ENCODE peak calls at places on chromosomes 16 and 17, in five cellular contexts. Y is IMR-90, G is H9, J is H1, O is mesendoderm. M is an unnamed sample.

GRCh38 chr16:69772560-69773254 is 10.6 kb downstream of the WWP2 start:
- DNase-seq in Y (no peak), G (no peak), J (no peak), O (peak), M (no peak)

GRCh38 chr17:12116143-12116542 is 95.5 kb downstream of the MAP2K4 start:
- DNase-seq in Y (peak), G (no peak), J (no peak), O (no peak), M (no peak)

GRCh38 chr17:20095366-20096080 is 86.4 kb downstream of the SPECC1 start:
- DNase-seq in Y (peak), G (peak), J (no peak), O (peak), M (peak)

GRCh38 chr17:76382803-76383644 is 1.4 kb upstream of the SPHK1 start:
- DNase-seq in Y (peak), G (peak), J (peak), O (peak), M (peak)

GRCh38 chr16:1770328-1771071 is 843 bp downstream of the NME3 start:
- DNase-seq in Y (peak), G (peak), J (peak), O (peak), M (peak)

GRCh38 chr17:29593546-29594440 is 861 bp downstream of the ANKRD13B start:
- DNase-seq in Y (peak), G (peak), J (peak), O (peak), M (no peak)

GRCh38 chr17:35242158-35242804 is 591 bp upstream of the SLFN5 start:
- DNase-seq in Y (peak), G (peak), J (peak), O (peak), M (peak)

GRCh38 chr16:7140899-7141298 is 191.7 kb upstream of the RBFOX1 start:
- DNase-seq in Y (no peak), G (no peak), J (no peak), O (peak), M (no peak)

GRCh38 chr17:21233581-21234337 is 19.5 kb downstream of the NATD1 start:
- DNase-seq in Y (no peak), G (no peak), J (no peak), O (no peak), M (no peak)

GRCh38 chr17:1709971-1710806 is at the start of gene TLCD2:
- DNase-seq in Y (peak), G (peak), J (peak), O (peak), M (no peak)

GRCh38 chr17:20852541-20853370 is 190.1 kb downstream of the USP22 start:
- DNase-seq in Y (no peak), G (peak), J (peak), O (peak), M (peak)

GRCh38 chr16:60648260-60648659 is 1388.0 kb downstream of the CDH8 start:
- DNase-seq in Y (no peak), G (no peak), J (no peak), O (no peak), M (no peak)

GRCh38 chr16:397135-397661 is at the start of gene NME4:
- DNase-seq in Y (no peak), G (peak), J (peak), O (peak), M (peak)

GRCh38 chr17:3043737-3044365 is 19.6 kb downstream of the OR1D5 start:
- DNase-seq in Y (no peak), G (no peak), J (peak), O (peak), M (no peak)

GRCh38 chr17:27423651-27424050 is 32.6 kb upstream of the KSR1 start:
- DNase-seq in Y (peak), G (no peak), J (no peak), O (no peak), M (no peak)

GRCh38 chr16:83802135-83802534 is 5.6 kb upstream of the HSBP1 start:
- DNase-seq in Y (peak), G (no peak), J (no peak), O (peak), M (no peak)

GRCh38 chr17:7192271-7192937 is 13.2 kb upstream of the ASGR1 start:
- DNase-seq in Y (no peak), G (peak), J (no peak), O (no peak), M (no peak)

GRCh38 chr17:72970794-72971512 is 121.5 kb downstream of the SLC39A11 start:
- DNase-seq in Y (peak), G (no peak), J (no peak), O (no peak), M (no peak)

GRCh38 chr17:14205992-14206461 is 30.6 kb downstream of the CDRT15 start:
- DNase-seq in Y (no peak), G (peak), J (no peak), O (no peak), M (no peak)

GRCh38 chr17:55567240-55568216 is 56.3 kb upstream of the SMIM36 start:
- DNase-seq in Y (no peak), G (no peak), J (no peak), O (no peak), M (no peak)

GRCh38 chr16:3431779-3432219 is 11.5 kb downstream of the ZNF597 start:
- DNase-seq in Y (peak), G (no peak), J (no peak), O (no peak), M (no peak)

GRCh38 chr17:32732900-32733299 is 144.0 kb downstream of the MYO1D start:
- DNase-seq in Y (no peak), G (no peak), J (no peak), O (no peak), M (no peak)

GRCh38 chr16:84995666-84996065 is 15.7 kb downstream of the ZDHHC7 start:
- DNase-seq in Y (no peak), G (no peak), J (no peak), O (no peak), M (no peak)

GRCh38 chr17:32671891-32672290 is 185.1 kb downstream of the CDK5R1 start:
- DNase-seq in Y (no peak), G (no peak), J (no peak), O (no peak), M (no peak)

GRCh38 chr17:2123467-2124251 is 68.8 kb downstream of the HIC1 start:
- DNase-seq in Y (peak), G (no peak), J (no peak), O (peak), M (no peak)

GRCh38 chr17:44235583-44235936 is 16.1 kb upstream of the UBTF start:
- DNase-seq in Y (peak), G (no peak), J (no peak), O (no peak), M (no peak)

GRCh38 chr17:51802544-51802943 is 356.0 kb downstream of the CA10 start:
- DNase-seq in Y (no peak), G (no peak), J (no peak), O (no peak), M (no peak)

GRCh38 chr17:16322636-16323035 is 30.6 kb downstream of the CENPV start:
- DNase-seq in Y (peak), G (no peak), J (no peak), O (no peak), M (no peak)

GRCh38 chr17:51427259-51428255 is 167.2 kb downstream of the UTP18 start:
- DNase-seq in Y (no peak), G (no peak), J (no peak), O (no peak), M (no peak)

GRCh38 chr17:81824595-81824994 is 8.5 kb downstream of the MCRIP1 start:
- DNase-seq in Y (no peak), G (no peak), J (no peak), O (no peak), M (no peak)

GRCh38 chr17:35052780-35053179 is 10.7 kb downstream of the RFFL start:
- DNase-seq in Y (no peak), G (no peak), J (no peak), O (no peak), M (no peak)

GRCh38 chr16:23269248-23270091 is 32.6 kb upstream of the SCNN1B start:
- DNase-seq in Y (no peak), G (no peak), J (no peak), O (peak), M (no peak)

GRCh38 chr16:85358704-85359146 is 246.5 kb upstream of the CIBAR2 start:
- DNase-seq in Y (no peak), G (no peak), J (no peak), O (no peak), M (no peak)

GRCh38 chr17:29119265-29119664 is 60.9 kb downstream of the MYO18A start:
- DNase-seq in Y (no peak), G (no peak), J (no peak), O (no peak), M (no peak)

GRCh38 chr16:56609463-56609921 is 1.1 kb downstream of the MT2A start:
- DNase-seq in Y (peak), G (no peak), J (no peak), O (no peak), M (no peak)

GRCh38 chr17:27491713-27492190 is 35.5 kb downstream of the KSR1 start:
- DNase-seq in Y (no peak), G (no peak), J (no peak), O (peak), M (no peak)

DNA sequence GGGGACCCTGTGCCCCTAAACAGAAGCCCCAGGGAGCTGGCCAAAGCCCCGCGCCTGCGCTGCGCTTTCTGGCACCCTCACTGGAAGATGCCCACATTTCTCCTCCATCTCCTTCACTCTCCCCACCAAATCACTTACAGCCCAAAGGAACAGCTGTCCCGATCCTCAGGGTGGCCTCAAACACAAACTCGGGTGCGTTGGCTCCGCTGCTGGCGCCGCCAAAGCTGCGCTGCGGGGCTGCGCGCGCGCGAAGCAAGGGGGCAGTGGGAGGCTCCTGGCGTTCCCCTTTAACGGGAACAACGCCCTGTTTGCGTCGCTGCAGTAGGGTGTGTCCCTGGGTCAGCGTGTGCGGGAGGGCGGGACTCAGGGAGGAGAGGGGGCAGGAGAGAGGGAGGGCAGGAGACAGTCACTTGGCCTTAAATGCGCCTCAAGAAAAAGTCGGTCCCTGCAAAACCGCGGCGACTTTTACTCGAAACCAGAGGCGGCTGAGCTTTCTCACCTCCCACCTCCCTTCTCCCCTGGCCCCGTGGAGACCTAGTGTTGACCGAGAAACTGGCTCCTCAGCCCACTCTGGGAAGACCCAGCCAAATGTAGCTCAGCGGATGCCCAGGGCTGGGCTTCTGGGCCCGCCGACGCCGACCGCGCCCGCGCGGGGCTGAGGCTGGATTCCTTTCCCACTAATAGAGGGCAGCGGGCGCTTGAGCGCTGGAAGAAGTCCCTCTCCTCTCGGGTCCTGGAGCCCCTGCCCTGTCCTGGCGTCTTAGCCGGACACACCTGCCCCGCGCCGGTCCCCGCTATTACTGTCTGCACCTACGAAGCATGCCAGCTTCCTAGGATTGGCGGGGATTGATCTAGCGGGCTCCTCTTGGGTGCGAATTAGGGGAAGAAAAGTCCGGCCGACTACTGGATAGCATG is 2.6 kb downstream of the PMP22 start:
- DNase-seq in Y (peak), G (peak), J (peak), O (peak), M (peak)
- H2AK5ac ChIP-seq in Y (peak), G (no peak), J (no peak), O (no peak), M (no peak)

GRCh38 chr17:67568961-67569360 is 148.8 kb upstream of the NOL11 start:
- DNase-seq in Y (no peak), G (peak), J (no peak), O (no peak), M (no peak)

GRCh38 chr17:67569873-67570272 is 147.9 kb upstream of the NOL11 start:
- DNase-seq in Y (no peak), G (peak), J (no peak), O (no peak), M (no peak)

GRCh38 chr17:67563692-67564228 is 154.0 kb upstream of the NOL11 start:
- DNase-seq in Y (no peak), G (no peak), J (no peak), O (no peak), M (no peak)

GRCh38 chr17:67565068-67565467 is 152.7 kb upstream of the NOL11 start:
- DNase-seq in Y (no peak), G (no peak), J (no peak), O (no peak), M (no peak)

GRCh38 chr17:67566656-67567055 is 151.1 kb upstream of the NOL11 start:
- DNase-seq in Y (no peak), G (peak), J (no peak), O (no peak), M (no peak)
- H2AK5ac ChIP-seq in Y (no peak), G (no peak), J (no peak), O (no peak), M (no peak)

GRCh38 chr17:57551321-57552079 is 193.6 kb downstream of the CCDC182 start:
- DNase-seq in Y (no peak), G (no peak), J (no peak), O (no peak), M (no peak)
- H2AK5ac ChIP-seq in Y (no peak), G (no peak), J (peak), O (no peak), M (peak)

GRCh38 chr17:46885956-46886663 is 34.7 kb downstream of the WNT9B start:
- DNase-seq in Y (no peak), G (no peak), J (no peak), O (no peak), M (no peak)
- H2AK5ac ChIP-seq in Y (no peak), G (no peak), J (no peak), O (no peak), M (no peak)

GRCh38 chr17:58970966-58971575 is 135.6 kb downstream of the TRIM37 start:
- DNase-seq in Y (peak), G (no peak), J (no peak), O (no peak), M (no peak)

GRCh38 chr17:58966208-58966607 is 140.5 kb downstream of the TRIM37 start:
- DNase-seq in Y (no peak), G (no peak), J (no peak), O (no peak), M (no peak)

GRCh38 chr17:58969156-58969555 is 137.5 kb downstream of the TRIM37 start:
- DNase-seq in Y (no peak), G (no peak), J (no peak), O (no peak), M (no peak)

GRCh38 chr17:58968662-58969061 is 138.0 kb downstream of the TRIM37 start:
- DNase-seq in Y (peak), G (no peak), J (no peak), O (no peak), M (no peak)

GRCh38 chr17:58969612-58970011 is 137.1 kb downstream of the TRIM37 start:
- DNase-seq in Y (peak), G (no peak), J (no peak), O (no peak), M (no peak)
- H2AK5ac ChIP-seq in Y (no peak), G (no peak), J (no peak), O (no peak), M (no peak)

DNA sequence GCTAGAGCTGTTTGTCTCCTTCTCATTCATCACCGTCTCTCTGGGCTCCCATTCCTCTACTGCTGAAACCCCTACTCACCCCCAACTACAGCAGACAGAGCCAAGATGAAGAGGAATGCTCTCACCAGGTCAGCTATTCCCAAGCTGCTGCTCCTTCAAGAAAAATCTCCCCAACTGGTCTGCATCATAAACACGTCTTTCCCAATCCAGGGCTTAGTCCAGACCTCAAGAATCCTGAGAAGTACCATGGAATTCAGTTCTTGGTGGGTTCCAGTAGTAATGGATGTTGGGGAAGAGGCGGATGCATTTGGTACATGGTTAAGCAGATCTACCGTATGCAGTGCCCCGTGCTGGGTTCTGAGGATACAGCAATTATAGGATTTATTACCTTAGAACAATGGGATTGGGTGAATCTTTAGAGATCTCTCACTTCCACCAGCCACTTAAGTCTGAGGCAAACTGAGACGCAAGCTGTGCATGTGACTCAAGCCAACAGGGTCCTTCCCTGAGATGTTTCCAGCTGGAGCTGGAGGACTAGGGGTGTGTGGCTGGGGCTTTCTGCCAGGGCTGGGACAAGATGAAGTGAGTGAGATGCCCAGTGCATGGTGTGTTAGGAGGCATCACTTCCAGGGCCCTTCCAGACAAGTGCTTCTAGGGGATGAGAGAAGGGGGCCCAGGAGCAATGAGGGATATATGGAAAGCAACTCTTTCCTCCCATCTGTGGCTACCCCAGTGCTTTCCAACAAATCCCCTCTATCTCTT is 232.7 kb upstream of the CDH5 start:
- DNase-seq in Y (peak), G (no peak), J (no peak), O (no peak), M (no peak)
- H2AK5ac ChIP-seq in Y (peak), G (no peak), J (no peak), O (no peak), M (no peak)

GRCh38 chr17:48627242-48627597 is 1.1 kb upstream of the HOXB9 start:
- DNase-seq in Y (no peak), G (no peak), J (no peak), O (no peak), M (no peak)
- H2AK5ac ChIP-seq in Y (no peak), G (no peak), J (no peak), O (no peak), M (no peak)

DNA sequence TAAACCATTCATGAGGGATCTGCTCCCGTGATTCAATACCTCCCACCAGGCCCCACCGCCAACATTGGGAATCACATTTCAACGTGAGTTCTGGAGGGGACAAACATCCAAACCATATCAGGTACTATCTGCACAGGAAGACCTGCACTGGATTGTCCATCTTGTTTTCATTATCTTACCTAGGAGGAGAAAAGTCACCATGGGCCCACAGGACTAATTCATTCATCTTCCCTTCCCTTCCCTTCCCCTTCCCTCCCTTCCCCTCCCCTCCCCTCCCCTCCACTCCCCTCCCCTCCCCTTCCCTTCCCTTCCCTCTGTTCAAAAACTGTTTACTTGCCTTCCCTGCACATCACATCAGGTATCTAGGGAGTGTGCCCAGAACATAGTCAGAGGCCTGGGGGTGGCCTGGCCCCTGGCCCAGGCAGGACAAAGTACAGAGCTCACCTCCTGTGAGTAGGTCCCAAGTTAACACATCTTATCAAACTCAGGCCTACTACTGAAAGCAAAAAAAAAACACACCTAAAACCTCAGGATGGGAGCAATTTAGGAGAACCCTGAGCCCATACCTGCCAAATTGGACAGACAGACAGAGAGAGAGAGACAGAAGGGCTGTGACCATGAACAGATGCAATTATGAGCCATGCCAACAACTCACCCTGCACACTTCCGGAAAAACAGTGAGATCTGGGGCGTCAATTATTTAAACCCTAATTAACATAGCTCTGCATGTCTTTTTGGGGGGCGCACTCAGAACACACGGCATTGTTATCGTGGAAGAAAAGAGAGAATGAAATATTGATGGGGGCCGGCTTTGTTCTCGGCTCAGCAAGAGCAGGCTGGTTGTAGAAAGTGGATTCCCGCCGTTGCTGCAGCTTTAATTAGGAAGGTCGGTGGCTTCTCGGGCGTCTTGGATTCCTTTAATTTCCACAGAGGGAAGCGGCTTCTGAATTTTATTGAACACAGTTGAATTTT is 151.2 kb downstream of the IRX5 start:
- DNase-seq in Y (no peak), G (no peak), J (no peak), O (no peak), M (no peak)
- H2AK5ac ChIP-seq in Y (no peak), G (no peak), J (no peak), O (no peak), M (no peak)

M was measured in neuronal stem cell.